ENCODE peak calls at places on chromosomes 12 and 14, in five cellular contexts. R is CD8-positive, alpha-beta T cell; S is tibial nerve; G is posterior vena cava; C is T-helper 9 cell. L is an unnamed sample.

GRCh38 chr12:62891805-62892549 is 43.0 kb downstream of the PPM1H start:
- DNase-seq in R (no peak), G (no peak), C (no peak), S (no peak), L (no peak)

GRCh38 chr12:46049665-46050064 is 59.3 kb upstream of the SCAF11 start:
- DNase-seq in S (no peak), G (no peak), C (no peak), R (no peak), L (no peak)

GRCh38 chr14:99481745-99482099 is 513 bp downstream of the CCNK start:
- DNase-seq in G (no peak), C (no peak), S (no peak), R (peak; percentile 18), L (no peak)

GRCh38 chr14:22491683-22492483 is 97.1 kb downstream of the DAD1 start:
- DNase-seq in C (no peak), G (no peak), R (no peak), S (no peak), L (no peak)

GRCh38 chr12:85963322-85963721 is 89.2 kb downstream of the NTS start:
- DNase-seq in S (no peak), R (no peak), C (no peak), G (no peak), L (no peak)

GRCh38 chr12:122123051-122123760 is 44.6 kb downstream of the MLXIP start:
- DNase-seq in C (peak; percentile 68), S (peak; percentile 93), G (peak; percentile 84), R (peak; percentile 54), L (no peak)

GRCh38 chr12:88574278-88574677 is 6.0 kb downstream of the KITLG start:
- DNase-seq in G (no peak), S (no peak), C (no peak), R (no peak), L (no peak)

GRCh38 chr12:124952295-124952694 is 36.6 kb downstream of the DHX37 start:
- DNase-seq in C (no peak), S (no peak), G (no peak), R (no peak), L (no peak)

GRCh38 chr14:72013606-72014129 is 81.4 kb downstream of the RGS6 start:
- DNase-seq in G (no peak), R (no peak), S (no peak), C (no peak), L (peak; percentile 62)

GRCh38 chr14:95493503-95493902 is 22.9 kb downstream of the SYNE3 start:
- DNase-seq in G (peak; percentile 64), R (no peak), C (no peak), S (no peak), L (no peak)

GRCh38 chr14:45531022-45531421 is 278.0 kb upstream of the MIS18BP1 start:
- DNase-seq in G (no peak), R (no peak), C (no peak), S (no peak), L (no peak)

GRCh38 chr12:116448165-116448756 is 110.9 kb upstream of the MAP1LC3B2 start:
- DNase-seq in S (no peak), R (no peak), G (no peak), C (no peak), L (no peak)

GRCh38 chr12:63150255-63151060 is 543 bp downstream of the AVPR1A start:
- DNase-seq in C (no peak), S (no peak), R (no peak), G (peak; percentile 76), L (no peak)

L was measured in esophagus muscularis mucosa.